ENCODE peak calls at places on chromosomes 13 and 19, in seven cellular contexts. One of them, this sample, is unnamed.

GRCh38 chr19:20254151-20254550 is 87.1 kb downstream of the ZNF486 start:
- DNase-seq in activated T-cell treated with anti-CD3 and anti-CD28 coated beads for 48 hours: no peak
- DNase-seq in mesothelial cell of epicardium: no peak
- DNase-seq in nucleus accumbens: no peak
- DNase-seq in putamen: no peak
- DNase-seq in stimulated activated CD8-positive, alpha-beta memory T cell treated with anti-CD3 and anti-CD28 coated beads, Interleukin-15, amount 100 ng/mL, for 24 hours: no peak
- DNase-seq in tibial artery: no peak
- DNase-seq in this sample: no peak

GRCh38 chr19:36401475-36401874 is 17.0 kb downstream of the ZFP82 start:
- DNase-seq in activated T-cell treated with anti-CD3 and anti-CD28 coated beads for 48 hours: no peak
- DNase-seq in mesothelial cell of epicardium: no peak
- DNase-seq in nucleus accumbens: no peak
- DNase-seq in putamen: no peak
- DNase-seq in stimulated activated CD8-positive, alpha-beta memory T cell treated with anti-CD3 and anti-CD28 coated beads, Interleukin-15, amount 100 ng/mL, for 24 hours: no peak
- DNase-seq in tibial artery: no peak
- DNase-seq in this sample: no peak

GRCh38 chr13:103835052-103835451 is 768.8 kb upstream of the SLC10A2 start:
- DNase-seq in activated T-cell treated with anti-CD3 and anti-CD28 coated beads for 48 hours: no peak
- DNase-seq in mesothelial cell of epicardium: no peak
- DNase-seq in nucleus accumbens: no peak
- DNase-seq in putamen: no peak
- DNase-seq in stimulated activated CD8-positive, alpha-beta memory T cell treated with anti-CD3 and anti-CD28 coated beads, Interleukin-15, amount 100 ng/mL, for 24 hours: no peak
- DNase-seq in tibial artery: no peak
- DNase-seq in this sample: no peak

GRCh38 chr13:50990540-50991506 is 81.2 kb downstream of the RNASEH2B start:
- DNase-seq in activated T-cell treated with anti-CD3 and anti-CD28 coated beads for 48 hours: no peak
- DNase-seq in mesothelial cell of epicardium: no peak
- DNase-seq in nucleus accumbens: no peak
- DNase-seq in putamen: peak; percentile 4
- DNase-seq in stimulated activated CD8-positive, alpha-beta memory T cell treated with anti-CD3 and anti-CD28 coated beads, Interleukin-15, amount 100 ng/mL, for 24 hours: no peak
- DNase-seq in tibial artery: peak; percentile 82
- DNase-seq in this sample: peak; percentile 84

GRCh38 chr13:33554919-33555791 is 262.8 kb upstream of the RFC3 start:
- DNase-seq in activated T-cell treated with anti-CD3 and anti-CD28 coated beads for 48 hours: no peak
- DNase-seq in mesothelial cell of epicardium: no peak
- DNase-seq in nucleus accumbens: no peak
- DNase-seq in putamen: no peak
- DNase-seq in stimulated activated CD8-positive, alpha-beta memory T cell treated with anti-CD3 and anti-CD28 coated beads, Interleukin-15, amount 100 ng/mL, for 24 hours: no peak
- DNase-seq in tibial artery: no peak
- DNase-seq in this sample: no peak

GRCh38 chr13:41054919-41055619 is 6.2 kb upstream of the WBP4 start:
- DNase-seq in activated T-cell treated with anti-CD3 and anti-CD28 coated beads for 48 hours: no peak
- DNase-seq in mesothelial cell of epicardium: no peak
- DNase-seq in nucleus accumbens: no peak
- DNase-seq in putamen: no peak
- DNase-seq in stimulated activated CD8-positive, alpha-beta memory T cell treated with anti-CD3 and anti-CD28 coated beads, Interleukin-15, amount 100 ng/mL, for 24 hours: no peak
- DNase-seq in tibial artery: no peak
- DNase-seq in this sample: no peak

GRCh38 chr13:43874512-43875092 is 4.9 kb downstream of the CCDC122 start:
- DNase-seq in activated T-cell treated with anti-CD3 and anti-CD28 coated beads for 48 hours: no peak
- DNase-seq in mesothelial cell of epicardium: no peak
- DNase-seq in nucleus accumbens: no peak
- DNase-seq in putamen: peak; percentile 42
- DNase-seq in stimulated activated CD8-positive, alpha-beta memory T cell treated with anti-CD3 and anti-CD28 coated beads, Interleukin-15, amount 100 ng/mL, for 24 hours: no peak
- DNase-seq in tibial artery: no peak
- DNase-seq in this sample: no peak

GRCh38 chr13:97505022-97505421 is 71.1 kb downstream of the RAP2A start:
- DNase-seq in activated T-cell treated with anti-CD3 and anti-CD28 coated beads for 48 hours: no peak
- DNase-seq in mesothelial cell of epicardium: no peak
- DNase-seq in nucleus accumbens: no peak
- DNase-seq in putamen: no peak
- DNase-seq in stimulated activated CD8-positive, alpha-beta memory T cell treated with anti-CD3 and anti-CD28 coated beads, Interleukin-15, amount 100 ng/mL, for 24 hours: no peak
- DNase-seq in tibial artery: no peak
- DNase-seq in this sample: no peak

GRCh38 chr19:9847087-9847671 is 12.1 kb downstream of the PIN1 start:
- DNase-seq in activated T-cell treated with anti-CD3 and anti-CD28 coated beads for 48 hours: peak; percentile 55
- DNase-seq in mesothelial cell of epicardium: no peak
- DNase-seq in nucleus accumbens: peak; percentile 19
- DNase-seq in putamen: no peak
- DNase-seq in stimulated activated CD8-positive, alpha-beta memory T cell treated with anti-CD3 and anti-CD28 coated beads, Interleukin-15, amount 100 ng/mL, for 24 hours: no peak
- DNase-seq in tibial artery: peak; percentile 58
- DNase-seq in this sample: peak; percentile 85

GRCh38 chr19:54133312-54133956 is 4.1 kb upstream of the CNOT3 start:
- DNase-seq in activated T-cell treated with anti-CD3 and anti-CD28 coated beads for 48 hours: no peak
- DNase-seq in mesothelial cell of epicardium: no peak
- DNase-seq in nucleus accumbens: no peak
- DNase-seq in putamen: peak; percentile 54
- DNase-seq in stimulated activated CD8-positive, alpha-beta memory T cell treated with anti-CD3 and anti-CD28 coated beads, Interleukin-15, amount 100 ng/mL, for 24 hours: no peak
- DNase-seq in tibial artery: no peak
- DNase-seq in this sample: no peak

GRCh38 chr13:51542358-51542972 is 41.8 kb upstream of the WDFY2 start:
- DNase-seq in activated T-cell treated with anti-CD3 and anti-CD28 coated beads for 48 hours: no peak
- DNase-seq in mesothelial cell of epicardium: no peak
- DNase-seq in nucleus accumbens: no peak
- DNase-seq in putamen: no peak
- DNase-seq in stimulated activated CD8-positive, alpha-beta memory T cell treated with anti-CD3 and anti-CD28 coated beads, Interleukin-15, amount 100 ng/mL, for 24 hours: no peak
- DNase-seq in tibial artery: no peak
- DNase-seq in this sample: no peak

GRCh38 chr13:29702912-29703351 is 107.4 kb upstream of the SLC7A1 start:
- DNase-seq in activated T-cell treated with anti-CD3 and anti-CD28 coated beads for 48 hours: no peak
- DNase-seq in mesothelial cell of epicardium: no peak
- DNase-seq in nucleus accumbens: no peak
- DNase-seq in putamen: no peak
- DNase-seq in stimulated activated CD8-positive, alpha-beta memory T cell treated with anti-CD3 and anti-CD28 coated beads, Interleukin-15, amount 100 ng/mL, for 24 hours: no peak
- DNase-seq in tibial artery: peak; percentile 44
- DNase-seq in this sample: peak; percentile 78

This sample was measured in aorta.